ENCODE peak calls at places on chromosomes 16 and 17, in eight cellular contexts. X, I, H, L, F, T, E and B are unnamed samples.

GRCh38 chr17:67239597-67239996 is 5.4 kb downstream of the HELZ start:
- DNase-seq in T (no peak), F (peak), L (no peak), H (no peak), X (no peak), E (peak), I (peak), B (no peak)

GRCh38 chr16:5490499-5490898 is 392.9 kb upstream of the EEF2KMT start:
- DNase-seq in T (no peak), E (peak), H (no peak), I (peak), F (no peak), X (no peak), L (peak), B (peak)

GRCh38 chr16:11762431-11762830 is 19.8 kb upstream of the TXNDC11 start:
- DNase-seq in X (no peak), E (no peak), T (no peak), I (no peak), H (no peak), F (no peak), L (no peak), B (no peak)

GRCh38 chr17:48215583-48216139 is 108.1 kb downstream of the SNX11 start:
- DNase-seq in F (peak), L (no peak), H (no peak), E (peak), I (peak), T (no peak), X (no peak), B (peak)

GRCh38 chr17:14904406-14904805 is 360.7 kb downstream of the PMP22 start:
- DNase-seq in L (no peak), T (no peak), F (no peak), X (no peak), E (no peak), I (peak), H (no peak), B (no peak)

GRCh38 chr17:39151680-39152058 is 232 bp upstream of the PLXDC1 start:
- DNase-seq in H (peak), E (no peak), L (no peak), T (no peak), I (no peak), F (no peak), X (no peak), B (no peak)

GRCh38 chr17:56982312-56982711 is 4.4 kb downstream of the SCPEP1 start:
- DNase-seq in I (no peak), T (no peak), H (no peak), X (no peak), F (no peak), E (no peak), L (no peak), B (no peak)

GRCh38 chr16:11679250-11679649 is 11.0 kb downstream of the SNN start:
- DNase-seq in H (no peak), I (no peak), L (no peak), T (no peak), X (no peak), E (no peak), F (no peak), B (no peak)

DNA sequence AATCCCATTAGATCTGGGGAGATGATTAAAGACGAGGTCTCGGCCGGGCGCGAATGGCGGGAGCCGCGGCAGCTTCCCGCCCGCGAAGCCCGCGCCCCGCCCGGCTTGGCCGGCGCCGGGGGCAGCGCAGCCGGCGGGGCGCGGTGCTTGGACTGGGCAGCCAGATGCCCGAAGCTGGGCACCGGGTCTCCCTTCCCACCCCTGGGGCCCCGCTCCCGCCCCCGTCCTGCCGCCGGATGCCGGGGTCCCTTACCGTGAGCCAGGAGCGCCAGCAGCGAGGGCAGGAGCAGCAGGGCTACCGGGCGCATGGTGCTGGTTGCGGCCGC is 308 bp downstream of the SEZ6 start:
- DNase-seq in I (no peak), F (no peak), T (no peak), X (no peak), L (no peak), E (no peak), H (no peak), B (no peak)
- H3K4me3 ChIP-seq in I (no peak), F (no peak), T (no peak), X (no peak), L (no peak), E (no peak), H (no peak), B (no peak)

DNA sequence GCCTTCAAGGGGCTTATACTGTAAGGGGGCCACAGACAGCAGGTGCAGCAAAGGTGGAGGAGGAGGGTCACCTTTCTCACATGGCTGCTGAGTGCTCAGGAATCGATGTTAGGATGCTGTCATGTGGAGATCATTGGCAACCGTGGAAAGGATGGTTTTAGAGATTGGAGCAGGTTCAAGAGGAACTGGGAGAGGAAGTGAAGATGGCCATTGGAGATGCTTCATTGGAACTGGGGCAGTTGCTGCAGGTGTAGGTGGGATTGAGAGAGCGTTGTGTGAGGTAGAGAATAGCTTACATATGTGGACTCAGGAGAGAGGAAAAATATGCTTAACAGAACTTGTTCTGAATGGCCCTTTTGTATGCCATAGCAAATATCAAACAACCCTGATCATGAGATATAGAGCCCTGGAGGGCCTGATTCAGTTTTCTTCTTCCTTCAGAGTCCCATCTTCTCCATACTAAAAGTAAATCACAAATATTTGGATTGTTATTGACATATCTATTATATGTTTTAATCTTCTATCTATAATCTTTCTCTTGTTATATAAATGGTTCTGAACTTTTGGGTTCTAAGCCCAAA is 40.8 kb downstream of the LDHD start:
- DNase-seq in T (no peak), X (no peak), L (no peak), H (no peak), E (no peak), F (no peak), I (no peak), B (no peak)
- H3K4me3 ChIP-seq in T (no peak), X (no peak), L (no peak), H (no peak), E (no peak), F (no peak), I (no peak), B (no peak)

GRCh38 chr17:51372345-51373004 is 112.1 kb downstream of the UTP18 start:
- DNase-seq in E (peak), H (no peak), F (peak), I (peak), X (no peak), L (peak), T (no peak), B (peak)
- H3K4me3 ChIP-seq in E (no peak), H (no peak), F (peak), I (no peak), X (no peak), L (no peak), T (no peak), B (peak)

DNA sequence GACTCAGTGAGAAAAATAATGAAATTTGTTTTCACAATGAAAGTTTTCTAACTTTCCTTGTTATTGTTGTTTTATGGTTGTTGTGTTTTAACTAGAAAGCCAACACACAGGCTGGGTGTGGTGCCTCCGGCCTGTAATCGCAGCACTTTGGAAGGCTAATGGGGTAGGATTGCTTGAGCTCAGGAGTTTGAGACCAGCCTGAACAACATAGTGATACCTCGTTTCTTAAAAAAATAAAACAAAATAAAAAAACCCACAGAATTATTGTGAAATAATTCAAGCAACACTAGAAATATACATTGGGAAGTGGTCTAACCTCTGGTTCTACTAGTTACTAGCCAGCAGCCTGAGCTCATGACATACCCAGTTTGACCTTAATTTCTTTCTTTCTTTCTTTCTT is 630 bp downstream of the MILR1 start:
- DNase-seq in L (no peak), H (no peak), F (no peak), T (no peak), E (no peak), X (no peak), I (peak), B (no peak)
- H3K4me3 ChIP-seq in L (no peak), H (peak), F (no peak), T (no peak), E (peak), X (no peak), I (no peak), B (peak)

GRCh38 chr17:82775033-82775823 is 23.4 kb downstream of the TBCD start:
- DNase-seq in T (peak), L (no peak), H (peak), X (peak), E (peak), I (peak), F (peak), B (no peak)
- H3K4me3 ChIP-seq in T (no peak), L (no peak), H (no peak), X (no peak), E (no peak), I (no peak), F (peak), B (no peak)

DNA sequence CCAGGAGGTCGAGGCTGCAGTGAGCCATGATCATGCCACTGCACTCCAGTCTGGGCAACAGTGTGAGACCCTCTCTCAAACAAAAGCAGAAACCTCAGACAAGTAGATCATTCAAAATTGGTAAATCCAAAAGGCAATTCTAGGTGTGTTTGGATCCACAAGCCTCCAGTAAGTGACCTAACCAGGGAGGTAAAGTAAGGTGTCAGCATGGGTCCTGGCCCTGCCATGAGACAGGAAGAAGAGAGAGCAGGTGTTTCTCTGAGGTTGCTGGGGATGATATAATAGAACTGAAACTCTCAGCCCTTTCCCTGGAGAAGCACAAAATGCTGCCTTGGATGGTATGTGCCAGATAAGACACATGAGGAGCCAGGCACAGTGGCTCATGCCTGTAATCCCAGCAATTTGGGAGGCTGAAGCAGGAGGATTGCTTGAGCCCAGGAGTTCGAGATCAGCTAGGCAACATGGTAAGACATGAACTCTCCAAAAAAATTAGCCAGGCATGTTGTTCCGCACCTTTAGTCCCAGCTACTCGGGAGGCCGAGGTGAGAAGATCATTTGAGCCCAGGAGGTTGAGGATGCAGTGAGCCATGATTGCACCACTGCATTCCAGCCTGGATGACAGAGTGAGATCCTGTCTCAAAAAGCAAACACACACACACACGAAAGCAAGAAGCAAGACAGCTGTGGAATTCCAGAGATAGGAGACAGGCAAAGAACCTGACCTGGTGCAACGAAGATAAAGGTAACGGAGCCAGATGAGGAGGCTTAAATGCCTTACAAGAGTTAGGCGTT is 6.5 kb downstream of the TM4SF5 start:
- DNase-seq in F (peak), T (no peak), L (no peak), E (no peak), X (no peak), I (peak), H (no peak), B (no peak)
- H3K4me3 ChIP-seq in F (no peak), T (no peak), L (no peak), E (no peak), X (no peak), I (no peak), H (no peak), B (no peak)

GRCh38 chr17:75509528-75510258 is 5.6 kb downstream of the CASKIN2 start:
- DNase-seq in E (no peak), H (peak), T (no peak), X (no peak), I (no peak), L (no peak), F (no peak), B (no peak)
- H3K4me3 ChIP-seq in E (no peak), H (peak), T (no peak), X (no peak), I (no peak), L (no peak), F (no peak), B (no peak)

GRCh38 chr17:78396436-78397335 is 18.2 kb downstream of the PGS1 start:
- DNase-seq in X (peak), L (no peak), F (no peak), T (no peak), E (no peak), H (peak), I (peak), B (no peak)
- H3K4me3 ChIP-seq in X (no peak), L (no peak), F (no peak), T (no peak), E (no peak), H (no peak), I (no peak), B (no peak)